ENCODE peak calls at places on chromosome 12, in nine cellular contexts. One of them, this sample, is unnamed.

GRCh38 chr12:32365473-32366064 is 33.8 kb upstream of the FGD4 start:
- DNase-seq in T-helper 2 cell: peak; percentile 63
- DNase-seq in HS-5: peak; percentile 63
- DNase-seq in AG09309: peak; percentile 63
- DNase-seq in HEK293T: peak; percentile 59
- DNase-seq in SW480: peak; percentile 81
- DNase-seq in NCI-H187: no peak
- DNase-seq in activated T-cell treated with anti-CD3 and anti-CD28 coated beads, Interleukin-2, amount 50 U/mL, for 1 hour: no peak
- DNase-seq in iPS DF 19.7: peak; percentile 54
- DNase-seq in this sample: peak; percentile 55

GRCh38 chr12:93061414-93062099 is 132.5 kb upstream of the EEA1 start:
- DNase-seq in T-helper 2 cell: no peak
- DNase-seq in NCI-H187: no peak
- DNase-seq in AG09309: no peak
- DNase-seq in SW480: no peak
- DNase-seq in activated T-cell treated with anti-CD3 and anti-CD28 coated beads, Interleukin-2, amount 50 U/mL, for 1 hour: no peak
- DNase-seq in HS-5: no peak
- DNase-seq in iPS DF 19.7: no peak
- DNase-seq in HEK293T: no peak
- DNase-seq in this sample: no peak

GRCh38 chr12:121391619-121392324 is 8.1 kb upstream of the RNF34 start:
- DNase-seq in T-helper 2 cell: peak; percentile 83
- DNase-seq in AG09309: no peak
- DNase-seq in iPS DF 19.7: no peak
- DNase-seq in activated T-cell treated with anti-CD3 and anti-CD28 coated beads, Interleukin-2, amount 50 U/mL, for 1 hour: no peak
- DNase-seq in HS-5: no peak
- DNase-seq in HEK293T: no peak
- DNase-seq in NCI-H187: no peak
- DNase-seq in SW480: no peak
- DNase-seq in this sample: no peak

GRCh38 chr12:121637231-121637914 is 11.0 kb downstream of the ORAI1 start:
- DNase-seq in HS-5: no peak
- DNase-seq in SW480: no peak
- DNase-seq in iPS DF 19.7: no peak
- DNase-seq in activated T-cell treated with anti-CD3 and anti-CD28 coated beads, Interleukin-2, amount 50 U/mL, for 1 hour: peak; percentile 50
- DNase-seq in T-helper 2 cell: peak; percentile 84
- DNase-seq in NCI-H187: no peak
- DNase-seq in HEK293T: no peak
- DNase-seq in AG09309: no peak
- DNase-seq in this sample: no peak

GRCh38 chr12:96261557-96261956 is 67.4 kb downstream of the ELK3 start:
- DNase-seq in activated T-cell treated with anti-CD3 and anti-CD28 coated beads, Interleukin-2, amount 50 U/mL, for 1 hour: no peak
- DNase-seq in iPS DF 19.7: no peak
- DNase-seq in HEK293T: no peak
- DNase-seq in SW480: no peak
- DNase-seq in HS-5: no peak
- DNase-seq in T-helper 2 cell: no peak
- DNase-seq in AG09309: no peak
- DNase-seq in NCI-H187: no peak
- DNase-seq in this sample: no peak

GRCh38 chr12:66602483-66603143 is 76.3 kb downstream of the GRIP1 start:
- DNase-seq in SW480: no peak
- DNase-seq in AG09309: no peak
- DNase-seq in NCI-H187: no peak
- DNase-seq in HS-5: no peak
- DNase-seq in iPS DF 19.7: no peak
- DNase-seq in T-helper 2 cell: no peak
- DNase-seq in HEK293T: no peak
- DNase-seq in activated T-cell treated with anti-CD3 and anti-CD28 coated beads, Interleukin-2, amount 50 U/mL, for 1 hour: no peak
- DNase-seq in this sample: no peak

GRCh38 chr12:117551698-117552097 is 190.3 kb upstream of the NOS1 start:
- DNase-seq in HEK293T: no peak
- DNase-seq in iPS DF 19.7: no peak
- DNase-seq in NCI-H187: no peak
- DNase-seq in activated T-cell treated with anti-CD3 and anti-CD28 coated beads, Interleukin-2, amount 50 U/mL, for 1 hour: no peak
- DNase-seq in AG09309: no peak
- DNase-seq in SW480: no peak
- DNase-seq in HS-5: no peak
- DNase-seq in T-helper 2 cell: no peak
- DNase-seq in this sample: no peak

GRCh38 chr12:56128669-56129209 is 672 bp downstream of the ESYT1 start:
- DNase-seq in activated T-cell treated with anti-CD3 and anti-CD28 coated beads, Interleukin-2, amount 50 U/mL, for 1 hour: no peak
- DNase-seq in NCI-H187: no peak
- DNase-seq in SW480: peak; percentile 26
- DNase-seq in AG09309: no peak
- DNase-seq in HEK293T: peak; percentile 24
- DNase-seq in T-helper 2 cell: no peak
- DNase-seq in HS-5: no peak
- DNase-seq in iPS DF 19.7: no peak
- DNase-seq in this sample: no peak

GRCh38 chr12:10140001-10140400 is 10.0 kb upstream of the CLEC7A start:
- DNase-seq in activated T-cell treated with anti-CD3 and anti-CD28 coated beads, Interleukin-2, amount 50 U/mL, for 1 hour: peak; percentile 31
- DNase-seq in iPS DF 19.7: no peak
- DNase-seq in NCI-H187: no peak
- DNase-seq in AG09309: peak; percentile 39
- DNase-seq in HS-5: peak; percentile 34
- DNase-seq in HEK293T: peak; percentile 32
- DNase-seq in SW480: peak; percentile 65
- DNase-seq in T-helper 2 cell: peak; percentile 68
- DNase-seq in this sample: peak; percentile 22

GRCh38 chr12:121576851-121577391 is 3.9 kb downstream of the KDM2B start:
- DNase-seq in HEK293T: no peak
- DNase-seq in AG09309: peak; percentile 65
- DNase-seq in T-helper 2 cell: no peak
- DNase-seq in SW480: no peak
- DNase-seq in HS-5: peak; percentile 94
- DNase-seq in iPS DF 19.7: peak; percentile 89
- DNase-seq in NCI-H187: no peak
- DNase-seq in activated T-cell treated with anti-CD3 and anti-CD28 coated beads, Interleukin-2, amount 50 U/mL, for 1 hour: no peak
- DNase-seq in this sample: peak; percentile 31

GRCh38 chr12:7021956-7022355 is 3.7 kb upstream of the LPCAT3 start:
- DNase-seq in AG09309: no peak
- DNase-seq in SW480: no peak
- DNase-seq in HS-5: no peak
- DNase-seq in iPS DF 19.7: no peak
- DNase-seq in HEK293T: no peak
- DNase-seq in activated T-cell treated with anti-CD3 and anti-CD28 coated beads, Interleukin-2, amount 50 U/mL, for 1 hour: no peak
- DNase-seq in T-helper 2 cell: no peak
- DNase-seq in NCI-H187: no peak
- DNase-seq in this sample: no peak

GRCh38 chr12:124654666-124655316 is 87.4 kb upstream of the NCOR2 start:
- DNase-seq in T-helper 2 cell: no peak
- DNase-seq in HS-5: no peak
- DNase-seq in activated T-cell treated with anti-CD3 and anti-CD28 coated beads, Interleukin-2, amount 50 U/mL, for 1 hour: no peak
- DNase-seq in HEK293T: no peak
- DNase-seq in iPS DF 19.7: no peak
- DNase-seq in SW480: no peak
- DNase-seq in AG09309: no peak
- DNase-seq in NCI-H187: no peak
- DNase-seq in this sample: no peak

GRCh38 chr12:48237048-48237630 is 34.0 kb upstream of the OR10AD1 start:
- DNase-seq in AG09309: no peak
- DNase-seq in T-helper 2 cell: no peak
- DNase-seq in HS-5: no peak
- DNase-seq in SW480: no peak
- DNase-seq in HEK293T: no peak
- DNase-seq in iPS DF 19.7: no peak
- DNase-seq in activated T-cell treated with anti-CD3 and anti-CD28 coated beads, Interleukin-2, amount 50 U/mL, for 1 hour: no peak
- DNase-seq in NCI-H187: no peak
- DNase-seq in this sample: no peak

GRCh38 chr12:98893126-98893525 is 248.0 kb downstream of the APAF1 start:
- DNase-seq in iPS DF 19.7: no peak
- DNase-seq in SW480: no peak
- DNase-seq in HEK293T: no peak
- DNase-seq in activated T-cell treated with anti-CD3 and anti-CD28 coated beads, Interleukin-2, amount 50 U/mL, for 1 hour: no peak
- DNase-seq in NCI-H187: no peak
- DNase-seq in T-helper 2 cell: no peak
- DNase-seq in AG09309: no peak
- DNase-seq in HS-5: no peak
- DNase-seq in this sample: no peak

GRCh38 chr12:30197392-30198047 is 413.8 kb upstream of the TMTC1 start:
- DNase-seq in activated T-cell treated with anti-CD3 and anti-CD28 coated beads, Interleukin-2, amount 50 U/mL, for 1 hour: no peak
- DNase-seq in HEK293T: no peak
- DNase-seq in NCI-H187: no peak
- DNase-seq in SW480: no peak
- DNase-seq in AG09309: no peak
- DNase-seq in T-helper 2 cell: no peak
- DNase-seq in HS-5: peak; percentile 18
- DNase-seq in iPS DF 19.7: no peak
- DNase-seq in this sample: no peak

GRCh38 chr12:78880078-78880477 is 15.5 kb downstream of the SYT1 start:
- DNase-seq in SW480: peak; percentile 63
- DNase-seq in activated T-cell treated with anti-CD3 and anti-CD28 coated beads, Interleukin-2, amount 50 U/mL, for 1 hour: no peak
- DNase-seq in T-helper 2 cell: no peak
- DNase-seq in NCI-H187: no peak
- DNase-seq in AG09309: no peak
- DNase-seq in iPS DF 19.7: no peak
- DNase-seq in HS-5: no peak
- DNase-seq in HEK293T: no peak
- DNase-seq in this sample: no peak